ENCODE peak calls at places on chromosomes 6 and 20, in ten cellular contexts. Q, W, V, T, J, E, O, U, B and P are unnamed samples.

GRCh38 chr6:132270745-132271414 is 130.4 kb downstream of the MOXD1 start:
- DNase-seq in Q (no peak), W (no peak), V (no peak), T (no peak), J (no peak), E (no peak), O (no peak), U (no peak), B (no peak), P (no peak)

GRCh38 chr6:103750603-103751002 is 1109.1 kb downstream of the HACE1 start:
- DNase-seq in Q (no peak), W (no peak), V (no peak), T (no peak), J (no peak), E (no peak), O (peak), U (no peak), B (no peak), P (no peak)

GRCh38 chr6:156634971-156635371 is 142.2 kb upstream of the ARID1B start:
- DNase-seq in Q (no peak), W (no peak), V (no peak), T (no peak), J (no peak), E (no peak), O (no peak), U (no peak), B (no peak), P (no peak)

GRCh38 chr20:32807706-32808105 is 12.0 kb upstream of the MAPRE1 start:
- DNase-seq in Q (no peak), W (no peak), V (no peak), T (no peak), J (no peak), E (peak), O (peak), U (no peak), B (no peak), P (no peak)

GRCh38 chr20:38308047-38308438 is 4.1 kb downstream of the BPI start:
- DNase-seq in Q (no peak), W (no peak), V (no peak), T (no peak), J (no peak), E (no peak), O (no peak), U (no peak), B (no peak), P (no peak)

GRCh38 chr6:106519460-106520394 is 109.6 kb downstream of the RTN4IP1 start:
- DNase-seq in Q (peak), W (no peak), V (no peak), T (no peak), J (no peak), E (no peak), O (no peak), U (peak), B (no peak), P (no peak)

GRCh38 chr6:137024172-137024990 is 20.4 kb downstream of the IL20RA start:
- DNase-seq in Q (no peak), W (no peak), V (no peak), T (no peak), J (no peak), E (no peak), O (no peak), U (no peak), B (no peak), P (no peak)

GRCh38 chr20:50834599-50835005 is 39.7 kb downstream of the BCAS4 start:
- DNase-seq in Q (no peak), W (no peak), V (no peak), T (no peak), J (no peak), E (no peak), O (no peak), U (peak), B (no peak), P (no peak)

GRCh38 chr20:3813758-3814581 is 6.4 kb upstream of the AP5S1 start:
- DNase-seq in Q (no peak), W (no peak), V (no peak), T (no peak), J (no peak), E (no peak), O (no peak), U (no peak), B (no peak), P (no peak)

GRCh38 chr6:112781236-112781635 is 434.1 kb downstream of the RFPL4B start:
- DNase-seq in Q (no peak), W (no peak), V (no peak), T (no peak), J (no peak), E (peak), O (peak), U (peak), B (no peak), P (peak)

DNA sequence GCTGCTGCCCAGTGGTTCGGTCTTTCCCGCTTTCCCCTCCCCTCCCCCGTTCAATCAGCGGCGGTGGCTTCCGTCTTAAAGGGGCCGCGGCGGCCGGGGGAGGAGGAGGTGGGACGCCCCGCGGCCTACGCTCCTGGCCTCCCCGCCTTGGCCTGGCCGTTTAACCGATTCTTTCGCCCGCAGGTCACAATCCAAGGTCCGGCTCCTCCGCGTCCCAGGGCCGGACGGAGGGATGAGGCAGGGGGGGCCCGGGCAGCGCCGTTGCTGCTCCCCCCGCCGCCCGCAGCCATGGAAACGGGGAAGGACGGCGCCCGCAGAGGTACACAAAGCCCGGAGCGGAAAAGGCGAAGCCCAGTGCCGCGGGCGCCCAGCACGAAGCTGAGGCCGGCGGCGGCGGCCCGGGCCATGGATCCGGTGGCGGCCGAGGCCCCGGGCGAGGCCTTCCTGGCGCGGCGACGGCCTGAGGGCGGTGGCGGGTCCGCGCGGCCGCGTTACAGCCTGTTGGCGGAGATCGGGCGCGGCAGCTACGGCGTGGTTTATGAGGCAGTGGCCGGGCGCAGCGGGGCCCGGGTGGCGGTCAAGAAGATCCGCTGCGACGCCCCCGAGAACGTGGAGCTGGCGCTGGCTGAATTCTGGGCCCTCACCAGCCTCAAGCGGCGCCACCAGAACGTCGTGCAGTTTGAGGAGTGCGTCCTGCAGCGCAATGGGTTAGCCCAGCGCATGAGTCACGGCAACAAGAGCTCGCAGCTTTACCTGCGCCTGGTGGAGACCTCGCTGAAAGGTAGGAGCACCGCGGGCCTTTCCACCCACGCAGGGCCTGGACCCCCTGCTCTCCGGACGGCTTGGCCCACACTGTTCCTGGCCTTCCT is 1.2 kb downstream of the STK35 start:
- DNase-seq in Q (no peak), W (peak), V (peak), T (peak), J (peak), E (peak), O (peak), U (peak), B (peak), P (peak)
- TF ChIP-seq CTCF in Q (no peak), W (no peak), V (no peak), T (no peak), J (no peak), E (no peak), O (no peak), U (no peak), B (no peak), P (no peak)

GRCh38 chr6:111660531-111660930 is 54.9 kb upstream of the TRAF3IP2 start:
- DNase-seq in Q (no peak), W (no peak), V (no peak), T (no peak), J (no peak), E (no peak), O (no peak), U (no peak), B (no peak), P (no peak)
- TF ChIP-seq CTCF in Q (no peak), W (no peak), V (no peak), T (no peak), J (no peak), E (no peak), O (no peak), U (no peak), B (no peak), P (no peak)

GRCh38 chr6:38302081-38302480 is 337.6 kb downstream of the BTBD9 start:
- DNase-seq in Q (no peak), W (no peak), V (no peak), T (no peak), J (no peak), E (no peak), O (no peak), U (no peak), B (no peak), P (no peak)
- TF ChIP-seq CTCF in Q (no peak), W (no peak), V (no peak), T (no peak), J (no peak), E (no peak), O (no peak), U (no peak), B (no peak), P (no peak)

GRCh38 chr6:167479967-167480653 is 155.2 kb downstream of the TTLL2 start:
- DNase-seq in Q (no peak), W (no peak), V (no peak), T (no peak), J (no peak), E (no peak), O (no peak), U (no peak), B (no peak), P (no peak)

GRCh38 chr6:167481527-167481926 is 156.6 kb downstream of the TTLL2 start:
- DNase-seq in Q (no peak), W (no peak), V (no peak), T (no peak), J (no peak), E (no peak), O (no peak), U (no peak), B (no peak), P (no peak)

GRCh38 chr6:167487706-167488664 is 163.1 kb downstream of the TTLL2 start:
- DNase-seq in Q (no peak), W (no peak), V (no peak), T (no peak), J (no peak), E (no peak), O (no peak), U (no peak), B (no peak), P (no peak)

DNA sequence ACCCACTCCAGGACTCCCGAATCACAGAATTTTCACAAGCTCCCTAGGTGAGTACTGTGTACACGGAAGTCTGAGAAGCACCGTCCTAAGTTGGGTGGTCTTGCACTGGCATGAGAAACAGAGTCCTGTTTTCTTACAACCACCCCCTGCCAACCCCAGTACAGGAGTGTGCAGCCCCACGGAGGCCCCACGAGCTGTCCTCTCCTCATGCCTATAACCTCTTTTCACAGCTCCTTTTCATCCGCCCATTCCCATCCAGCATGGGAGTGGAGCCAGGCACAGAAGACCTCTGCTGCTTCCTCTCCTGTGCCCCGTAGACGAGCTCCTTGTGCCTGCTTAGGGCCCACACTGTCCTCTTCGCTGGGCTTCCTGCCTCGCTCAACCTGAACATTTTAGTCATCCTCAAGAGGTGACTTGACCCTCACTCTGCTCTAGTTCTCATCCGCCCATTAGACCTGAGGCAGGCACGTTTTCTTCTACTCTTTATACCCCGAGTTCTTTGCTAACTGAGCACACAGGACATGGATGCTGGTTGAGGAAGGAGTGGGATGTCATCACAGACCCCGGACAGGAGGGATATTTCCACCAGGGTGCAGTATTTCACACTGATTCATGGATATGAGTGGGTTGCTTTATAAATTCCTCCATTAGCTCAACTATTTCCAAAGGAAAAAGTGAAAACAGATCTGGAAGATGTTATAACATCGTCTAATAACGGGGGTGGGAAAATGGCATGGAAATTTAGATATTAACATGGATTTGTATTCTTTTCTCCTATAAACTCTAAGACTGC is 160.5 kb downstream of the TTLL2 start:
- DNase-seq in Q (no peak), W (no peak), V (no peak), T (no peak), J (no peak), E (peak), O (no peak), U (no peak), B (peak), P (peak)
- TF ChIP-seq CTCF in Q (peak), W (no peak), V (peak), T (no peak), J (peak), E (peak), O (peak), U (no peak), B (peak), P (peak)

GRCh38 chr6:108988765-108989164 is 105.9 kb downstream of the SESN1 start:
- DNase-seq in Q (no peak), W (no peak), V (no peak), T (no peak), J (no peak), E (no peak), O (no peak), U (no peak), B (no peak), P (no peak)
- TF ChIP-seq CTCF in Q (no peak), W (no peak), V (no peak), T (no peak), J (no peak), E (no peak), O (no peak), U (no peak), B (no peak), P (no peak)

GRCh38 chr20:62409935-62410741 is 3.1 kb upstream of the CABLES2 start:
- DNase-seq in Q (no peak), W (peak), V (no peak), T (peak), J (peak), E (peak), O (peak), U (peak), B (peak), P (peak)
- TF ChIP-seq CTCF in Q (peak), W (no peak), V (peak), T (peak), J (peak), E (peak), O (peak), U (peak), B (peak), P (peak)

GRCh38 chr20:8803065-8803464 is 265.8 kb upstream of the PLCB4 start:
- DNase-seq in Q (no peak), W (no peak), V (no peak), T (no peak), J (no peak), E (peak), O (no peak), U (no peak), B (no peak), P (peak)

GRCh38 chr20:8798505-8798904 is 270.4 kb upstream of the PLCB4 start:
- DNase-seq in Q (peak), W (no peak), V (no peak), T (no peak), J (no peak), E (no peak), O (no peak), U (peak), B (no peak), P (no peak)

GRCh38 chr20:8801686-8802085 is 267.2 kb upstream of the PLCB4 start:
- DNase-seq in Q (no peak), W (no peak), V (no peak), T (no peak), J (no peak), E (no peak), O (no peak), U (no peak), B (no peak), P (no peak)

GRCh38 chr20:8796088-8796665 is 272.7 kb upstream of the PLCB4 start:
- DNase-seq in Q (no peak), W (no peak), V (no peak), T (no peak), J (no peak), E (no peak), O (no peak), U (peak), B (no peak), P (no peak)

GRCh38 chr20:8800089-8800488 is 268.8 kb upstream of the PLCB4 start:
- DNase-seq in Q (no peak), W (no peak), V (no peak), T (no peak), J (no peak), E (no peak), O (no peak), U (no peak), B (no peak), P (no peak)
- TF ChIP-seq CTCF in Q (peak), W (no peak), V (peak), T (no peak), J (no peak), E (no peak), O (no peak), U (no peak), B (no peak), P (no peak)

DNA sequence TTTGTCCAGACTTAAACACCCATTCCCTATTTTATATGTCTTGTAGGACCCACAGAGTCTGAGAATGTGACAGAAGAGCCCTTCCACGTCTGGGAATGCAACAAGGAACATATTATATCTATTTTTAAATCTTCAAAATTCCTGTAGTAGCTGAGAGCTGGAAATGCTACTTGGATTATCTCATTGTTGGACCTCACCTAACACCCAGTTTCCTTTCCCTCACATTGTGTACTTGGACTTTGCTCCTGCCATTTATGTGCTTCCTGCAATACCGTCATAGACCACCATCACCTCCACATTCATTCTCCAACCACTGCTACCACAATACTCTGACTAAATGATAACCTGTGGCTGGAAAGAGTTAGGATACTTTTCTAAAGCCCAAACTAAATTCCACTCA is 335.4 kb downstream of the COL12A1 start:
- DNase-seq in Q (no peak), W (no peak), V (no peak), T (no peak), J (no peak), E (no peak), O (no peak), U (peak), B (no peak), P (no peak)
- TF ChIP-seq CTCF in Q (peak), W (no peak), V (peak), T (no peak), J (peak), E (peak), O (peak), U (peak), B (no peak), P (no peak)

GRCh38 chr6:41940759-41941279 is 789 bp downstream of the CCND3 start:
- DNase-seq in Q (no peak), W (peak), V (no peak), T (peak), J (peak), E (peak), O (peak), U (no peak), B (peak), P (peak)
- TF ChIP-seq CTCF in Q (peak), W (no peak), V (peak), T (no peak), J (no peak), E (no peak), O (peak), U (no peak), B (no peak), P (no peak)

GRCh38 chr6:84728602-84729001 is 35.8 kb downstream of the TBX18 start:
- DNase-seq in Q (no peak), W (no peak), V (no peak), T (no peak), J (no peak), E (no peak), O (peak), U (peak), B (no peak), P (no peak)
- TF ChIP-seq CTCF in Q (peak), W (no peak), V (peak), T (peak), J (no peak), E (peak), O (peak), U (peak), B (peak), P (peak)